ENCODE peak calls at places on chromosomes 1 and 21, in ten cellular contexts. One of them, this sample, is unnamed.

GRCh38 chr1:36696261-36696940 is 213.7 kb upstream of the CSF3R start:
- DNase-seq in stimulated activated CD4-positive, alpha-beta T cell treated with anti-CD3 and anti-CD28 coated beads, Interleukin-12 subunit alpha, Interleukin-12 subunit beta, amount 100 ng/mL, for 4 hours: no peak
- DNase-seq in anterior cingulate cortex: no peak
- DNase-seq in stimulated activated CD8-positive, alpha-beta memory T cell treated with anti-CD3 and anti-CD28 coated beads, Interleukin-15, amount 100 ng/mL, for 4 hours: no peak
- DNase-seq in RPMI7951: no peak
- DNase-seq in GM20000: no peak
- DNase-seq in LHCN-M2: no peak
- DNase-seq in nucleus accumbens: no peak
- DNase-seq in NCI-H1105 treated with DMSO at 0.1 percent for 48 hours: no peak
- DNase-seq in central memory CD4-positive, alpha-beta T cell: no peak
- DNase-seq in this sample: no peak

GRCh38 chr21:42405064-42406059 is 1.7 kb downstream of the UBASH3A start:
- DNase-seq in stimulated activated CD4-positive, alpha-beta T cell treated with anti-CD3 and anti-CD28 coated beads, Interleukin-12 subunit alpha, Interleukin-12 subunit beta, amount 100 ng/mL, for 4 hours: no peak
- DNase-seq in anterior cingulate cortex: no peak
- DNase-seq in stimulated activated CD8-positive, alpha-beta memory T cell treated with anti-CD3 and anti-CD28 coated beads, Interleukin-15, amount 100 ng/mL, for 4 hours: no peak
- DNase-seq in RPMI7951: no peak
- DNase-seq in GM20000: no peak
- DNase-seq in LHCN-M2: no peak
- DNase-seq in nucleus accumbens: no peak
- DNase-seq in NCI-H1105 treated with DMSO at 0.1 percent for 48 hours: no peak
- DNase-seq in central memory CD4-positive, alpha-beta T cell: no peak
- DNase-seq in this sample: no peak

GRCh38 chr1:58620259-58620658 is 43.2 kb upstream of the TACSTD2 start:
- DNase-seq in stimulated activated CD4-positive, alpha-beta T cell treated with anti-CD3 and anti-CD28 coated beads, Interleukin-12 subunit alpha, Interleukin-12 subunit beta, amount 100 ng/mL, for 4 hours: no peak
- DNase-seq in anterior cingulate cortex: no peak
- DNase-seq in stimulated activated CD8-positive, alpha-beta memory T cell treated with anti-CD3 and anti-CD28 coated beads, Interleukin-15, amount 100 ng/mL, for 4 hours: no peak
- DNase-seq in RPMI7951: no peak
- DNase-seq in GM20000: no peak
- DNase-seq in LHCN-M2: no peak
- DNase-seq in nucleus accumbens: no peak
- DNase-seq in NCI-H1105 treated with DMSO at 0.1 percent for 48 hours: no peak
- DNase-seq in central memory CD4-positive, alpha-beta T cell: no peak
- DNase-seq in this sample: no peak

GRCh38 chr1:192529031-192529755 is 46.4 kb upstream of the RGS1 start:
- DNase-seq in stimulated activated CD4-positive, alpha-beta T cell treated with anti-CD3 and anti-CD28 coated beads, Interleukin-12 subunit alpha, Interleukin-12 subunit beta, amount 100 ng/mL, for 4 hours: no peak
- DNase-seq in anterior cingulate cortex: no peak
- DNase-seq in stimulated activated CD8-positive, alpha-beta memory T cell treated with anti-CD3 and anti-CD28 coated beads, Interleukin-15, amount 100 ng/mL, for 4 hours: no peak
- DNase-seq in RPMI7951: peak
- DNase-seq in GM20000: no peak
- DNase-seq in LHCN-M2: no peak
- DNase-seq in nucleus accumbens: no peak
- DNase-seq in NCI-H1105 treated with DMSO at 0.1 percent for 48 hours: no peak
- DNase-seq in central memory CD4-positive, alpha-beta T cell: no peak
- DNase-seq in this sample: no peak

GRCh38 chr1:21882721-21883415 is 54.2 kb downstream of the HSPG2 start:
- DNase-seq in stimulated activated CD4-positive, alpha-beta T cell treated with anti-CD3 and anti-CD28 coated beads, Interleukin-12 subunit alpha, Interleukin-12 subunit beta, amount 100 ng/mL, for 4 hours: no peak
- DNase-seq in anterior cingulate cortex: no peak
- DNase-seq in stimulated activated CD8-positive, alpha-beta memory T cell treated with anti-CD3 and anti-CD28 coated beads, Interleukin-15, amount 100 ng/mL, for 4 hours: no peak
- DNase-seq in RPMI7951: peak
- DNase-seq in GM20000: no peak
- DNase-seq in LHCN-M2: no peak
- DNase-seq in nucleus accumbens: no peak
- DNase-seq in NCI-H1105 treated with DMSO at 0.1 percent for 48 hours: no peak
- DNase-seq in central memory CD4-positive, alpha-beta T cell: no peak
- DNase-seq in this sample: no peak

GRCh38 chr1:70205076-70205436 is 323 bp downstream of the LRRC40 start:
- DNase-seq in stimulated activated CD4-positive, alpha-beta T cell treated with anti-CD3 and anti-CD28 coated beads, Interleukin-12 subunit alpha, Interleukin-12 subunit beta, amount 100 ng/mL, for 4 hours: no peak
- DNase-seq in anterior cingulate cortex: no peak
- DNase-seq in stimulated activated CD8-positive, alpha-beta memory T cell treated with anti-CD3 and anti-CD28 coated beads, Interleukin-15, amount 100 ng/mL, for 4 hours: no peak
- DNase-seq in RPMI7951: peak
- DNase-seq in GM20000: no peak
- DNase-seq in LHCN-M2: peak
- DNase-seq in nucleus accumbens: no peak
- DNase-seq in NCI-H1105 treated with DMSO at 0.1 percent for 48 hours: no peak
- DNase-seq in central memory CD4-positive, alpha-beta T cell: no peak
- DNase-seq in this sample: no peak

GRCh38 chr21:44425307-44425894 is 29.9 kb upstream of the LRRC3 start:
- DNase-seq in stimulated activated CD4-positive, alpha-beta T cell treated with anti-CD3 and anti-CD28 coated beads, Interleukin-12 subunit alpha, Interleukin-12 subunit beta, amount 100 ng/mL, for 4 hours: no peak
- DNase-seq in anterior cingulate cortex: no peak
- DNase-seq in stimulated activated CD8-positive, alpha-beta memory T cell treated with anti-CD3 and anti-CD28 coated beads, Interleukin-15, amount 100 ng/mL, for 4 hours: no peak
- DNase-seq in RPMI7951: peak
- DNase-seq in GM20000: no peak
- DNase-seq in LHCN-M2: no peak
- DNase-seq in nucleus accumbens: no peak
- DNase-seq in NCI-H1105 treated with DMSO at 0.1 percent for 48 hours: no peak
- DNase-seq in central memory CD4-positive, alpha-beta T cell: no peak
- DNase-seq in this sample: no peak

GRCh38 chr1:33327587-33328325 is 6.9 kb upstream of the A3GALT2 start:
- DNase-seq in stimulated activated CD4-positive, alpha-beta T cell treated with anti-CD3 and anti-CD28 coated beads, Interleukin-12 subunit alpha, Interleukin-12 subunit beta, amount 100 ng/mL, for 4 hours: no peak
- DNase-seq in anterior cingulate cortex: no peak
- DNase-seq in stimulated activated CD8-positive, alpha-beta memory T cell treated with anti-CD3 and anti-CD28 coated beads, Interleukin-15, amount 100 ng/mL, for 4 hours: no peak
- DNase-seq in RPMI7951: peak
- DNase-seq in GM20000: no peak
- DNase-seq in LHCN-M2: peak
- DNase-seq in nucleus accumbens: no peak
- DNase-seq in NCI-H1105 treated with DMSO at 0.1 percent for 48 hours: peak
- DNase-seq in central memory CD4-positive, alpha-beta T cell: no peak
- DNase-seq in this sample: no peak

GRCh38 chr1:238458924-238459323 is 568.2 kb upstream of the ZP4 start:
- DNase-seq in stimulated activated CD4-positive, alpha-beta T cell treated with anti-CD3 and anti-CD28 coated beads, Interleukin-12 subunit alpha, Interleukin-12 subunit beta, amount 100 ng/mL, for 4 hours: no peak
- DNase-seq in anterior cingulate cortex: no peak
- DNase-seq in stimulated activated CD8-positive, alpha-beta memory T cell treated with anti-CD3 and anti-CD28 coated beads, Interleukin-15, amount 100 ng/mL, for 4 hours: no peak
- DNase-seq in RPMI7951: no peak
- DNase-seq in GM20000: no peak
- DNase-seq in LHCN-M2: no peak
- DNase-seq in nucleus accumbens: no peak
- DNase-seq in NCI-H1105 treated with DMSO at 0.1 percent for 48 hours: no peak
- DNase-seq in central memory CD4-positive, alpha-beta T cell: no peak
- DNase-seq in this sample: no peak

GRCh38 chr1:25675729-25676476 is 59.3 kb downstream of the MAN1C1 start:
- DNase-seq in stimulated activated CD4-positive, alpha-beta T cell treated with anti-CD3 and anti-CD28 coated beads, Interleukin-12 subunit alpha, Interleukin-12 subunit beta, amount 100 ng/mL, for 4 hours: peak
- DNase-seq in anterior cingulate cortex: no peak
- DNase-seq in stimulated activated CD8-positive, alpha-beta memory T cell treated with anti-CD3 and anti-CD28 coated beads, Interleukin-15, amount 100 ng/mL, for 4 hours: peak
- DNase-seq in RPMI7951: no peak
- DNase-seq in GM20000: peak
- DNase-seq in LHCN-M2: no peak
- DNase-seq in nucleus accumbens: no peak
- DNase-seq in NCI-H1105 treated with DMSO at 0.1 percent for 48 hours: no peak
- DNase-seq in central memory CD4-positive, alpha-beta T cell: peak
- DNase-seq in this sample: no peak

GRCh38 chr1:186957339-186957738 is 128.6 kb downstream of the PLA2G4A start:
- DNase-seq in stimulated activated CD4-positive, alpha-beta T cell treated with anti-CD3 and anti-CD28 coated beads, Interleukin-12 subunit alpha, Interleukin-12 subunit beta, amount 100 ng/mL, for 4 hours: no peak
- DNase-seq in anterior cingulate cortex: no peak
- DNase-seq in stimulated activated CD8-positive, alpha-beta memory T cell treated with anti-CD3 and anti-CD28 coated beads, Interleukin-15, amount 100 ng/mL, for 4 hours: no peak
- DNase-seq in RPMI7951: no peak
- DNase-seq in GM20000: no peak
- DNase-seq in LHCN-M2: no peak
- DNase-seq in nucleus accumbens: no peak
- DNase-seq in NCI-H1105 treated with DMSO at 0.1 percent for 48 hours: no peak
- DNase-seq in central memory CD4-positive, alpha-beta T cell: no peak
- DNase-seq in this sample: no peak

GRCh38 chr1:115450641-115451040 is 112.6 kb upstream of the NGF start:
- DNase-seq in stimulated activated CD4-positive, alpha-beta T cell treated with anti-CD3 and anti-CD28 coated beads, Interleukin-12 subunit alpha, Interleukin-12 subunit beta, amount 100 ng/mL, for 4 hours: no peak
- DNase-seq in anterior cingulate cortex: no peak
- DNase-seq in stimulated activated CD8-positive, alpha-beta memory T cell treated with anti-CD3 and anti-CD28 coated beads, Interleukin-15, amount 100 ng/mL, for 4 hours: no peak
- DNase-seq in RPMI7951: peak
- DNase-seq in GM20000: no peak
- DNase-seq in LHCN-M2: no peak
- DNase-seq in nucleus accumbens: no peak
- DNase-seq in NCI-H1105 treated with DMSO at 0.1 percent for 48 hours: no peak
- DNase-seq in central memory CD4-positive, alpha-beta T cell: no peak
- DNase-seq in this sample: no peak

GRCh38 chr1:39394598-39394997 is 96.8 kb upstream of the BMP8A start:
- DNase-seq in stimulated activated CD4-positive, alpha-beta T cell treated with anti-CD3 and anti-CD28 coated beads, Interleukin-12 subunit alpha, Interleukin-12 subunit beta, amount 100 ng/mL, for 4 hours: no peak
- DNase-seq in anterior cingulate cortex: no peak
- DNase-seq in stimulated activated CD8-positive, alpha-beta memory T cell treated with anti-CD3 and anti-CD28 coated beads, Interleukin-15, amount 100 ng/mL, for 4 hours: peak
- DNase-seq in RPMI7951: no peak
- DNase-seq in GM20000: no peak
- DNase-seq in LHCN-M2: no peak
- DNase-seq in nucleus accumbens: no peak
- DNase-seq in NCI-H1105 treated with DMSO at 0.1 percent for 48 hours: peak
- DNase-seq in central memory CD4-positive, alpha-beta T cell: peak
- DNase-seq in this sample: no peak

GRCh38 chr1:66266350-66266749 is 267.6 kb upstream of the SGIP1 start:
- DNase-seq in stimulated activated CD4-positive, alpha-beta T cell treated with anti-CD3 and anti-CD28 coated beads, Interleukin-12 subunit alpha, Interleukin-12 subunit beta, amount 100 ng/mL, for 4 hours: no peak
- DNase-seq in anterior cingulate cortex: no peak
- DNase-seq in stimulated activated CD8-positive, alpha-beta memory T cell treated with anti-CD3 and anti-CD28 coated beads, Interleukin-15, amount 100 ng/mL, for 4 hours: no peak
- DNase-seq in RPMI7951: peak
- DNase-seq in GM20000: no peak
- DNase-seq in LHCN-M2: no peak
- DNase-seq in nucleus accumbens: no peak
- DNase-seq in NCI-H1105 treated with DMSO at 0.1 percent for 48 hours: peak
- DNase-seq in central memory CD4-positive, alpha-beta T cell: no peak
- DNase-seq in this sample: no peak

GRCh38 chr1:203453616-203454015 is 22.0 kb upstream of the PRELP start:
- DNase-seq in stimulated activated CD4-positive, alpha-beta T cell treated with anti-CD3 and anti-CD28 coated beads, Interleukin-12 subunit alpha, Interleukin-12 subunit beta, amount 100 ng/mL, for 4 hours: no peak
- DNase-seq in anterior cingulate cortex: no peak
- DNase-seq in stimulated activated CD8-positive, alpha-beta memory T cell treated with anti-CD3 and anti-CD28 coated beads, Interleukin-15, amount 100 ng/mL, for 4 hours: no peak
- DNase-seq in RPMI7951: no peak
- DNase-seq in GM20000: no peak
- DNase-seq in LHCN-M2: no peak
- DNase-seq in nucleus accumbens: no peak
- DNase-seq in NCI-H1105 treated with DMSO at 0.1 percent for 48 hours: no peak
- DNase-seq in central memory CD4-positive, alpha-beta T cell: no peak
- DNase-seq in this sample: no peak

GRCh38 chr1:50108497-50109073 is at the start of gene ELAVL4:
- DNase-seq in stimulated activated CD4-positive, alpha-beta T cell treated with anti-CD3 and anti-CD28 coated beads, Interleukin-12 subunit alpha, Interleukin-12 subunit beta, amount 100 ng/mL, for 4 hours: no peak
- DNase-seq in anterior cingulate cortex: no peak
- DNase-seq in stimulated activated CD8-positive, alpha-beta memory T cell treated with anti-CD3 and anti-CD28 coated beads, Interleukin-15, amount 100 ng/mL, for 4 hours: no peak
- DNase-seq in RPMI7951: no peak
- DNase-seq in GM20000: no peak
- DNase-seq in LHCN-M2: no peak
- DNase-seq in nucleus accumbens: no peak
- DNase-seq in NCI-H1105 treated with DMSO at 0.1 percent for 48 hours: no peak
- DNase-seq in central memory CD4-positive, alpha-beta T cell: no peak
- DNase-seq in this sample: no peak

GRCh38 chr21:16211339-16212303 is 481.8 kb downstream of the USP25 start:
- DNase-seq in stimulated activated CD4-positive, alpha-beta T cell treated with anti-CD3 and anti-CD28 coated beads, Interleukin-12 subunit alpha, Interleukin-12 subunit beta, amount 100 ng/mL, for 4 hours: no peak
- DNase-seq in anterior cingulate cortex: no peak
- DNase-seq in stimulated activated CD8-positive, alpha-beta memory T cell treated with anti-CD3 and anti-CD28 coated beads, Interleukin-15, amount 100 ng/mL, for 4 hours: no peak
- DNase-seq in RPMI7951: no peak
- DNase-seq in GM20000: no peak
- DNase-seq in LHCN-M2: peak
- DNase-seq in nucleus accumbens: no peak
- DNase-seq in NCI-H1105 treated with DMSO at 0.1 percent for 48 hours: no peak
- DNase-seq in central memory CD4-positive, alpha-beta T cell: no peak
- DNase-seq in this sample: no peak